ENCODE peak calls at places on chromosomes 11 and 22, in six cellular contexts. One of them, this sample, is unnamed.

GRCh38 chr11:108997826-108998225 is 333.0 kb downstream of the DDX10 start:
- DNase-seq in EL: no peak
- DNase-seq in HAP-1: no peak
- DNase-seq in esophagus muscularis mucosa: no peak
- DNase-seq in NCI-H1436: no peak
- DNase-seq in NCI-H510A: no peak
- DNase-seq in this sample: no peak

GRCh38 chr11:129508163-129508562 is 132.5 kb downstream of the BARX2 start:
- DNase-seq in esophagus muscularis mucosa: no peak
- DNase-seq in NCI-H1436: no peak
- DNase-seq in NCI-H510A: no peak
- DNase-seq in HAP-1: no peak
- DNase-seq in EL: no peak
- DNase-seq in this sample: no peak

GRCh38 chr11:130546438-130546837 is 98.0 kb downstream of the ADAMTS15 start:
- DNase-seq in HAP-1: no peak
- DNase-seq in NCI-H510A: no peak
- DNase-seq in NCI-H1436: no peak
- DNase-seq in esophagus muscularis mucosa: no peak
- DNase-seq in EL: no peak
- DNase-seq in this sample: no peak

GRCh38 chr11:126834149-126834548 is 166.4 kb downstream of the KIRREL3 start:
- DNase-seq in esophagus muscularis mucosa: no peak
- DNase-seq in NCI-H1436: no peak
- DNase-seq in EL: peak
- DNase-seq in NCI-H510A: no peak
- DNase-seq in HAP-1: no peak
- DNase-seq in this sample: peak

GRCh38 chr11:130580372-130580771 is 131.9 kb downstream of the ADAMTS15 start:
- DNase-seq in HAP-1: no peak
- DNase-seq in esophagus muscularis mucosa: peak
- DNase-seq in NCI-H510A: no peak
- DNase-seq in EL: peak
- DNase-seq in NCI-H1436: no peak
- DNase-seq in this sample: peak

GRCh38 chr22:18068381-18068988 is 9.3 kb upstream of the PEX26 start:
- DNase-seq in HAP-1: no peak
- DNase-seq in NCI-H1436: no peak
- DNase-seq in EL: peak
- DNase-seq in NCI-H510A: no peak
- DNase-seq in esophagus muscularis mucosa: no peak
- DNase-seq in this sample: no peak

GRCh38 chr11:43952401-43953342 is 10.2 kb downstream of the C11orf96 start:
- DNase-seq in NCI-H510A: no peak
- DNase-seq in esophagus muscularis mucosa: no peak
- DNase-seq in HAP-1: no peak
- DNase-seq in NCI-H1436: no peak
- DNase-seq in EL: no peak
- DNase-seq in this sample: no peak

GRCh38 chr22:28259774-28260173 is 340.7 kb upstream of the PITPNB start:
- DNase-seq in NCI-H510A: no peak
- DNase-seq in NCI-H1436: no peak
- DNase-seq in HAP-1: no peak
- DNase-seq in esophagus muscularis mucosa: no peak
- DNase-seq in EL: no peak
- DNase-seq in this sample: no peak

GRCh38 chr11:41446107-41446506 is 13.3 kb downstream of the LRRC4C start:
- DNase-seq in NCI-H1436: no peak
- DNase-seq in esophagus muscularis mucosa: no peak
- DNase-seq in HAP-1: no peak
- DNase-seq in NCI-H510A: no peak
- DNase-seq in EL: no peak
- DNase-seq in this sample: no peak

GRCh38 chr22:31160328-31160978 is 471 bp downstream of the RNF185 start:
- DNase-seq in esophagus muscularis mucosa: no peak
- DNase-seq in EL: no peak
- DNase-seq in HAP-1: no peak
- DNase-seq in NCI-H510A: no peak
- DNase-seq in NCI-H1436: no peak
- DNase-seq in this sample: no peak

GRCh38 chr11:113864410-113864809 is 11.0 kb downstream of the USP28 start:
- DNase-seq in HAP-1: no peak
- DNase-seq in NCI-H1436: no peak
- DNase-seq in NCI-H510A: no peak
- DNase-seq in esophagus muscularis mucosa: no peak
- DNase-seq in EL: no peak
- DNase-seq in this sample: no peak